ENCODE peak calls at places on chromosome 11, in six cellular contexts. F is H1, Y is HepG2, H is K562, Q is GM12891, N is GM12878. M is an unnamed sample.

GRCh38 chr11:94800394-94800793 is 32.2 kb downstream of the AMOTL1 start:
- DNase-seq in Y (no peak), Q (no peak), H (no peak), F (no peak), N (no peak), M (no peak)

GRCh38 chr11:12017243-12017678 is 8.8 kb upstream of the DKK3 start:
- DNase-seq in Y (no peak), Q (no peak), N (no peak), H (no peak), F (no peak), M (no peak)

GRCh38 chr11:95908826-95909225 is 15.1 kb downstream of the MTMR2 start:
- DNase-seq in Q (no peak), F (no peak), Y (no peak), H (no peak), N (no peak), M (no peak)

GRCh38 chr11:109138200-109138599 is 283.8 kb upstream of the C11orf87 start:
- DNase-seq in Y (no peak), H (no peak), Q (no peak), N (no peak), F (no peak), M (no peak)

GRCh38 chr11:121881806-121882205 is 234.2 kb downstream of the BLID start:
- DNase-seq in Q (no peak), Y (no peak), N (no peak), F (no peak), H (no peak), M (no peak)

GRCh38 chr11:58770627-58771457 is 39.1 kb upstream of the GLYAT start:
- DNase-seq in Q (no peak), N (no peak), Y (no peak), F (no peak), H (peak), M (no peak)

GRCh38 chr11:126647735-126648134 is 292.2 kb downstream of the ST3GAL4 start:
- DNase-seq in Q (no peak), Y (no peak), N (no peak), H (no peak), F (no peak), M (no peak)

GRCh38 chr11:82009133-82009532 is 724.5 kb downstream of the FAM181B start:
- DNase-seq in Y (no peak), N (no peak), Q (no peak), F (no peak), H (no peak), M (no peak)

GRCh38 chr11:11946180-11946579 is 62.2 kb downstream of the DKK3 start:
- DNase-seq in Y (no peak), Q (no peak), H (no peak), F (no peak), N (no peak), M (no peak)

GRCh38 chr11:680476-680875 is 14.5 kb downstream of the DEAF1 start:
- DNase-seq in Q (no peak), N (no peak), Y (no peak), H (no peak), F (no peak), M (no peak)

GRCh38 chr11:69333906-69334305 is 40.0 kb downstream of the MYEOV start:
- DNase-seq in Q (no peak), H (no peak), Y (no peak), N (no peak), F (no peak), M (no peak)

GRCh38 chr11:72969894-72970335 is 155.7 kb downstream of the ATG16L2 start:
- DNase-seq in H (peak), F (no peak), Y (no peak), N (peak), Q (peak), M (no peak)

GRCh38 chr11:67233584-67234190 is 32.6 kb upstream of the GRK2 start:
- DNase-seq in Y (no peak), N (no peak), H (no peak), F (no peak), Q (no peak), M (no peak)

GRCh38 chr11:59062602-59063529 is 23.2 kb upstream of the GLYATL1B start:
- DNase-seq in F (no peak), Q (no peak), H (no peak), N (no peak), Y (no peak), M (no peak)

GRCh38 chr11:90288207-90288821 is 65.5 kb upstream of the CHORDC1 start:
- DNase-seq in Q (peak), H (peak), F (no peak), Y (peak), N (no peak), M (peak)

GRCh38 chr11:91081440-91082088 is 858.7 kb upstream of the CHORDC1 start:
- DNase-seq in F (no peak), Y (no peak), Q (no peak), N (no peak), H (no peak), M (no peak)

GRCh38 chr11:59710136-59710847 is 3.4 kb downstream of the OR10V1 start:
- DNase-seq in Q (no peak), F (no peak), H (peak), Y (no peak), N (no peak), M (no peak)

GRCh38 chr11:95611827-95612226 is 177.8 kb downstream of the FAM76B start:
- DNase-seq in H (no peak), Y (no peak), N (no peak), F (no peak), Q (no peak), M (no peak)

GRCh38 chr11:110434952-110435779 is 5.4 kb downstream of the FDX1 start:
- DNase-seq in H (peak), Q (no peak), N (no peak), Y (peak), F (no peak), M (no peak)

GRCh38 chr11:82747471-82747870 is 13.8 kb upstream of the FAM181B start:
- DNase-seq in N (no peak), F (no peak), H (no peak), Q (no peak), Y (no peak), M (no peak)

GRCh38 chr11:27907534-27907933 is 200.4 kb downstream of the KIF18A start:
- DNase-seq in N (no peak), H (no peak), F (no peak), Q (no peak), Y (no peak), M (no peak)

GRCh38 chr11:2400069-2400760 is at the start of gene TSSC4:
- DNase-seq in H (peak), N (peak), Y (peak), F (peak), Q (peak), M (peak)
- TF ChIP-seq POLR2A in H (peak), N (peak), Y (no peak), F (peak), Q (peak), M (peak)

GRCh38 chr11:134664447-134664846 is 252.4 kb upstream of the B3GAT1 start:
- DNase-seq in Q (no peak), H (no peak), Y (no peak), F (no peak), N (no peak), M (no peak)

GRCh38 chr11:134664863-134665535 is 253.0 kb upstream of the B3GAT1 start:
- DNase-seq in Y (no peak), Q (no peak), N (no peak), H (no peak), F (no peak), M (no peak)

GRCh38 chr11:134662629-134663360 is 250.8 kb upstream of the B3GAT1 start:
- DNase-seq in F (no peak), Y (no peak), N (no peak), H (no peak), Q (no peak), M (no peak)

GRCh38 chr11:134665571-134666268 is 253.7 kb upstream of the B3GAT1 start:
- DNase-seq in F (no peak), N (no peak), Y (no peak), H (no peak), Q (no peak), M (no peak)

DNA sequence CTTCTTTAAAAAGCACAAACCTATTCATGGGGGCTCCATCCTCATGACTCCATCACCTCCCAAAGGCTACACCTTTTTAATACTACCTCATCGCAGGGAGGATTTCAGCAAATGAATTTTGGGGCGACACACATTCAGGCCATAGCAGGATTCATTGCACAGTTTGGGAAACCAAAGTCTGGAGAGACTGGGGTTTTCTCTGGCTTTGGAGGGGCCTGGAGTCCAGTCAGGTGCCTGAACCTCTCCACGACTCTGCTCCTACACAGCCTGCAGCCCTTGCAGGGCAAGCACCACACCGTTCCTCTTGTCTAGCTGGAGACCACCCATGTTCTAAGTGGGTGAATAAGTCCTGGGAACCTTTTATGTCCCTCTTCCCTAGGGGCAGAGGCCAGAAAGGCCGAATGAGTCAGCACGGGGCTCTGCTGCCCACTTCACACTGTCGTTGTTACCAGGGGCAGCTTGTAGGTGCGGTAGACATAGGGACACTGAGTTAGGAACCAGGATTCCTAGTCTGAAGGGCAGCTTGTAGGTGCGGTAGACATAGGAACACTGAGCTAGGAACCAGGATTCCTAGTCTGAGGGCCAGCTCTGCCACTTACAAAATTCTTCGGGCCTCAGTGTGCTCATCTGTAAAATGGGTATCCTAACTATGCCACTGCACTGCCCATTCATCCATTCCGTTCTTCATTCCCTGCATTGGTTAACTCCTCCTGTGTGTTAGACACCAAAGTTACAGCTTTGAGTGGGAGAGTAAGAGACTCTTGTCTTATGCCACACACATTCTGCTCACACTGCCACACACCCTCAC is 251.7 kb upstream of the B3GAT1 start:
- DNase-seq in Y (no peak), H (no peak), N (no peak), F (no peak), Q (no peak), M (no peak)
- TF ChIP-seq TAF1 in Y (no peak), H (no peak), N (no peak), F (no peak), Q (no peak), M (no peak)

GRCh38 chr11:77413850-77414249 is 60.0 kb downstream of the PAK1 start:
- DNase-seq in Q (no peak), H (no peak), Y (no peak), N (no peak), F (no peak), M (no peak)
- TF ChIP-seq POLR2AphosphoS5 in Q (no peak), H (no peak), Y (no peak), N (no peak), F (no peak), M (no peak)

GRCh38 chr11:62513651-62514050 is 33.0 kb downstream of the AHNAK start:
- DNase-seq in H (no peak), Q (no peak), N (no peak), Y (no peak), F (no peak), M (no peak)
- TF ChIP-seq POLR2A in H (no peak), Q (no peak), N (no peak), Y (no peak), F (no peak), M (no peak)

GRCh38 chr11:32641361-32641760 is 57.7 kb downstream of the EIF3M start:
- DNase-seq in H (no peak), Y (no peak), N (no peak), F (no peak), Q (no peak), M (no peak)

DNA sequence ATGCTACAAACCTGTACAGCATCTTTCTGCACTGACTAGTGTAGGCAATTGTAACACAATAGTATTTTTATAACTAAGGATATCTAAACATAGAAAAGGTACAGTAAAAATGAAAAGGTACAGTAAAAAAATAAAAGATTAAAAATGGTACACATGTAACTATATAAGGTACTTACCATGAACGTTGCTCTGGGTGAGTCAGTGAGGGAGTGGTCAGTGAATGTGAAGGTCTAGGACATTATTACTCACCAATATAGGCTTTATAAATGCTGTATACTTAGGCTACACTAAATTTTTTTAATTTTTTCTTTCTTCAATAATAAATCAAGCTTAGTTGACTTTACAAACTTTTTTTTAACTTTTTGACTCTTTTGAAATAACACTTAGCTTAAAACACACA is 59.9 kb downstream of the EIF3M start:
- DNase-seq in H (no peak), F (no peak), N (no peak), Y (no peak), Q (no peak), M (no peak)
- TF ChIP-seq TAF1 in H (no peak), F (no peak), N (no peak), Y (no peak), Q (no peak), M (no peak)

DNA sequence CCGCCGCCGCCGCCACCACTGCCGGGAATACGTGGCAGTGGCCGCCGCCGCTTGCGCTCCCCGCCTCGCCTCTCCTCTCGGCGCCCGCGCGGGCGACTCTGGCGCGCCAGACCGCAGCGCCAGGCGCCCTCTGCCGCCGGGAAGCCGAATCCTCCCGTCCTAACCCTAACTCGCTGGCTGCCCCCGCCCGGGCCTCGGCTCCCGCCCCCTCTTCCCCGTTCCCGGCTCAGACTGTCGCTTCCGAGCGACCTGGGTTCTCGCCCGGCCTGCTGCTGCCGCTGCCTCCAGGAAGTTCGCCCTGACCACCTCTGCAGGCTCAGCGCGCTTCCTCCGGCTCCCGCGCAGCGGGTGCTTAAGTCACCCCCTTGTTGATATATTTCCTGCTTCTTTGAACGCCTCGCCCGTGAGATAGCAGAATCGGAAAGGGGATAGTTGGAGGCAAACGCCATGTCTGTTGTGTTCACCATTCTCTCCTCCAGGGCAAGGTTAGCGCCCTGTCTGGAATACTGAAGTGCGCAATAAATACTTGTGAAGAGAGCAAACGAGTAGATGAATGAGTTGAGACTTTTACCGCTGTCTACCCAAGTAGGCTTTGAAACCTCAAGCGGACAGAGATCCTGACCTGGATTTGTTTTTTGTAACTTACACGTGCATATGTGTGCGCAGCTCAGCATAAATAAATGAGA is at the start of gene SMCO4:
- DNase-seq in Y (peak), Q (peak), F (peak), N (no peak), H (peak), M (peak)
- TF ChIP-seq POLR2AphosphoS5 in Y (no peak), Q (no peak), F (peak), N (no peak), H (no peak), M (no peak)

GRCh38 chr11:8711895-8712442 is 29.4 kb downstream of the RPL27A start:
- DNase-seq in N (no peak), F (no peak), Q (no peak), H (no peak), Y (no peak), M (no peak)

GRCh38 chr11:8707541-8708270 is 25.1 kb downstream of the RPL27A start:
- DNase-seq in F (no peak), H (no peak), Q (no peak), N (no peak), Y (no peak), M (no peak)

GRCh38 chr11:8709777-8710176 is 27.2 kb downstream of the RPL27A start:
- DNase-seq in N (no peak), Q (no peak), F (no peak), H (no peak), Y (no peak), M (no peak)

GRCh38 chr11:8706673-8707432 is 24.3 kb downstream of the RPL27A start:
- DNase-seq in H (no peak), F (no peak), Q (no peak), Y (no peak), N (no peak), M (no peak)

DNA sequence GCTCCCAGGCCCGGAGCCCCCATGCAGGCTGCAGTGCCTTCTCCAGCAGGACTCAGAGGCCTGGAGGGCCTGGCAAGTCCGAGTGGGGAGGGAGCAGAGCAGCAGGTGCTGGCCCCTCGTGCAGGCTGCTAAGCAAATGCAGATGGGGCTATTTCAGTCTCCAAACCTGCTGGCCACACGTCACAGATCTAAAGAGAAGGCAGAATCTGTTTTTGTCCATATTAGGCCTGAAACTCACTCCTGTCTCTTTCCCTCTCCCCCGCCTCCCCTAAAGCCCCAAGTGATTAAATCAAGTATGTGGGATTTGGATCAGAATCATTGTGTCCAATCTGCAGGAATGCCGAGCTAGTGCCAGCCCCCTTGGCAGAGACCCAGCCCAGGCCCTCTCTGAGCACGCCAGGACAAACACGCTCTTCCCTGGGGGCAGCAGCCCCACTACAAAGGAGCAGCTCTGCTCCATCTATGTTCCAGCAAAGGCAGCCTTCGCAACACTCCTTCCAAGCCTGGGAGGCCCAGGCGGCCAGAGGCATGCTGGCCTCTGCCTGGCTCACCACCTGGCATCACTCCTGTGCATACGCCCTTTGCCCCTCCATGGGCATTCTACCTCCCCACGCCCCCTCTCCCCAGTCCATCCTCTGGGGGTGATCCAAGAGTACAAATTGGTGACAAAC is 26.5 kb downstream of the RPL27A start:
- DNase-seq in Y (no peak), F (no peak), H (no peak), N (no peak), Q (no peak), M (no peak)
- TF ChIP-seq POLR2A in Y (no peak), F (peak), H (no peak), N (no peak), Q (no peak), M (no peak)